ENCODE peak calls at places on chromosome 6, in five cellular contexts. M, B, W, J and C are unnamed samples.
A peak's percentile ranks its signal among the peaks of the same experiment; 100 is the strongest.

GRCh38 chr6:109984410-109984809 is 6.3 kb downstream of the GPR6 start:
- DNase-seq in B (no peak), M (no peak), J (no peak), W (no peak), C (no peak)

GRCh38 chr6:7617954-7618764 is 28.2 kb downstream of the SNRNP48 start:
- DNase-seq in B (peak; percentile 56), J (no peak), W (peak; percentile 9), M (peak; percentile 38), C (no peak)

GRCh38 chr6:134503542-134504281 is 185.8 kb upstream of the SGK1 start:
- DNase-seq in M (no peak), B (no peak), W (peak; percentile 22), J (no peak), C (no peak)

GRCh38 chr6:27275025-27275956 is 27.8 kb downstream of the PRSS16 start:
- DNase-seq in B (no peak), M (no peak), J (no peak), W (no peak), C (no peak)

GRCh38 chr6:3383525-3383924 is 73.3 kb downstream of the SLC22A23 start:
- DNase-seq in M (no peak), B (no peak), W (peak; percentile 92), J (no peak), C (no peak)

GRCh38 chr6:96792791-96793190 is 44.5 kb downstream of the GPR63 start:
- DNase-seq in J (no peak), W (peak; percentile 2), M (no peak), B (no peak), C (no peak)

GRCh38 chr6:4401408-4402367 is 266.3 kb upstream of the ECI2 start:
- DNase-seq in J (peak; percentile 72), B (no peak), W (no peak), M (peak; percentile 49), C (no peak)

GRCh38 chr6:43714311-43715055 is 26.9 kb upstream of the MRPS18A start:
- DNase-seq in B (no peak), W (no peak), M (peak; percentile 69), J (peak; percentile 79), C (no peak)

GRCh38 chr6:112929661-112930060 is 582.5 kb downstream of the RFPL4B start:
- DNase-seq in B (no peak), W (no peak), J (no peak), M (no peak), C (no peak)

DNA sequence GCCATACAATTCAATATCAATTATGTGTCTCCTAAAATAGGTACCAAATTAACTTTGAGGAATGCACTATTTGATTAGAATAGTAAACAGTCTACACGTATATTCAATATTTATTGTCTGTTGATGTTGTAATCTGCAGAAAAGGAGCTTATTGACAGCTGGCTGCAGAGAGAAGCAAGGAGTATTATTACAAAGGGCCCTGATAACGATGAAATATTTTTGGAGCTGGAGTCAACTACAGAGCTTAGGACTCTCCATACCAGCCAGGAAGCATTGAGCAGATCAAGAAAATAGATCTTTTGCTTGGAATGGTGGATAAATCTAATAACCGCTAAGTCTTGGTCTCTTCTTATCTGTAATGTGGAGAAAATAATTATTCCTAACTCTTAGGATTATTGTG is 25.5 kb downstream of the ABRACL start:
- DNase-seq in J (no peak), B (no peak), W (no peak), M (no peak), C (no peak)
- H3K4me1 ChIP-seq in J (no peaks in the 10 kb centered on the region), B (no peaks in the 10 kb centered on the region), W (no peaks in the 10 kb centered on the region), M (no peaks in the 10 kb centered on the region), C (peaks cover 2% of the 10 kb centered on the region)

GRCh38 chr6:41430875-41431274 is 95.5 kb downstream of the NCR2 start:
- DNase-seq in W (no peak), M (no peak), J (peak; percentile 68), B (no peak), C (no peak)

GRCh38 chr6:41427642-41428401 is 92.4 kb downstream of the NCR2 start:
- DNase-seq in J (peak; percentile 74), W (peak; percentile 64), B (no peak), M (peak; percentile 60), C (no peak)

GRCh38 chr6:41428402-41428994 is 93.1 kb downstream of the NCR2 start:
- DNase-seq in W (no peak), M (peak; percentile 43), B (no peak), J (no peak), C (no peak)

GRCh38 chr6:41429506-41430504 is 94.4 kb downstream of the NCR2 start:
- DNase-seq in B (no peak), M (no peak), J (no peak), W (no peak), C (no peak)

GRCh38 chr6:41428995-41429417 is 93.6 kb downstream of the NCR2 start:
- DNase-seq in J (peak; percentile 69), W (no peak), B (no peak), M (peak; percentile 61), C (no peak)
- H3K27me3 ChIP-seq in J (no peaks in the 10 kb centered on the region), W (no peaks in the 10 kb centered on the region), B (no peaks in the 10 kb centered on the region), M (peaks cover 3% of the 10 kb centered on the region), C (no peaks in the 10 kb centered on the region)

GRCh38 chr6:10272591-10272990 is 142.3 kb downstream of the TFAP2A start:
- DNase-seq in J (no peak), B (no peak), W (no peak), M (no peak), C (no peak)
- H3K4me1 ChIP-seq in J (no peaks in the 10 kb centered on the region), B (no peaks in the 10 kb centered on the region), W (no peaks in the 10 kb centered on the region), M (no peaks in the 10 kb centered on the region), C (no peaks in the 10 kb centered on the region)

GRCh38 chr6:35231563-35231962 is 17.8 kb downstream of the SCUBE3 start:
- DNase-seq in J (no peak), W (no peak), M (no peak), B (no peak), C (no peak)
- H3K27me3 ChIP-seq in J (no peaks in the 10 kb centered on the region), W (no peaks in the 10 kb centered on the region), M (no peaks in the 10 kb centered on the region), B (no peaks in the 10 kb centered on the region), C (no peaks in the 10 kb centered on the region)

DNA sequence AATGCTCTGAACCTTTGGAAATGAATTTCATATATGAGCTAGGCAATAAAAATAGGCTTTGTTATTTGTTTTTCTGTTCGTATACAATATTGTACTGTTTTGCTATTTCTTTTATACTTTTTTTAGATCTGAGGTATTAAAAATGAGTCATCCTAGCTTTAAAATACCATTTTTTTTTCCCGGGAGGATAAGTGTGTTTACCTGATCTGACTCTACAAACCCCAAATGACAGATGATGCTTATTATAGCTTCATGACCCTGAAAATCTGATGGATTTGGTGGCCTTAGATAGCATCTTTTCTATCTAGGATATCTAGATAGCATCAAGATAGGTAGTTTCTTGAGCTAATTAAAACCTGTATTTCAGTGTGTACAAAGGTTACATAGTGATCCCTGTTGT is 206.4 kb downstream of the DTNBP1 start:
- DNase-seq in J (no peak), W (no peak), B (no peak), M (no peak), C (no peak)
- H3K4me1 ChIP-seq in J (peaks cover 61% of the 10 kb centered on the region), W (peaks cover 2% of the 10 kb centered on the region), B (no peaks in the 10 kb centered on the region), M (peaks cover 14% of the 10 kb centered on the region), C (peaks cover 15% of the 10 kb centered on the region)

GRCh38 chr6:125749864-125750691 is 646 bp downstream of the HEY2 start:
- DNase-seq in W (peak; percentile 21), B (no peak), J (peak; percentile 63), M (peak; percentile 64), C (no peak)

GRCh38 chr6:125753218-125753936 is 3.9 kb downstream of the HEY2 start:
- DNase-seq in M (no peak), J (no peak), B (no peak), W (peak; percentile 15), C (no peak)

GRCh38 chr6:125750692-125751333 is 1.4 kb downstream of the HEY2 start:
- DNase-seq in M (no peak), B (no peak), J (no peak), W (no peak), C (no peak)

GRCh38 chr6:125752773-125753172 is 3.3 kb downstream of the HEY2 start:
- DNase-seq in W (no peak), J (no peak), B (no peak), M (no peak), C (no peak)

GRCh38 chr6:125751334-125751916 is 2.0 kb downstream of the HEY2 start:
- DNase-seq in M (no peak), W (no peak), J (no peak), B (no peak), C (no peak)
- H3K27me3 ChIP-seq in M (no peaks in the 10 kb centered on the region), W (no peaks in the 10 kb centered on the region), J (no peaks in the 10 kb centered on the region), B (no peaks in the 10 kb centered on the region), C (no peaks in the 10 kb centered on the region)

DNA sequence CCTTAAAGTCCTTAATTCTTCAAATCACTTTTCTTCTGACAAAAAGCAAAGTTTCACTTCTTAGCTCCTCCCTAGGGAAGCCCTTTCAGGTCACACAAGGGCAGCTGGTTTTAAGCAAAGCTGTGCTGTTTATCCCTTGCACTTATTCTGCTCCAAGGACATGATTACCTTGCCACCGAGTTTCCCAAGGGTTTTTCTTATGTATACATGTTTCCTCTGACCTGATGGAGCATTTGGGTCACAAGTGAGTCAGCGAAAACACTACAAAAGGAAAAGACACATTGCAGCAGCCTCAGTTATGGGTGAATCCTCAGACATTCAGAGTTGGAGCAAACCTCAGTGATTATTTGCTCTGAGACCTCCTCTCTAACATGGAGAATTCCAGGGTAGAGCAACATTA is 26.6 kb upstream of the ILRUN start:
- DNase-seq in B (no peak), J (no peak), M (no peak), W (no peak), C (no peak)
- H3K4me1 ChIP-seq in B (no peaks in the 10 kb centered on the region), J (no peaks in the 10 kb centered on the region), M (no peaks in the 10 kb centered on the region), W (no peaks in the 10 kb centered on the region), C (no peaks in the 10 kb centered on the region)

GRCh38 chr6:18533793-18534192 is 146.6 kb downstream of the RNF144B start:
- DNase-seq in M (no peak), J (no peak), B (no peak), W (no peak), C (no peak)
- H3K27me3 ChIP-seq in M (peaks cover 17% of the 10 kb centered on the region), J (peaks cover 2% of the 10 kb centered on the region), B (no peaks in the 10 kb centered on the region), W (no peaks in the 10 kb centered on the region), C (no peaks in the 10 kb centered on the region)

GRCh38 chr6:35149891-35150566 is 8.9 kb upstream of the TCP11 start:
- DNase-seq in J (no peak), M (no peak), W (no peak), B (no peak), C (no peak)
- H3K4me1 ChIP-seq in J (no peaks in the 10 kb centered on the region), M (no peaks in the 10 kb centered on the region), W (no peaks in the 10 kb centered on the region), B (peaks cover 4% of the 10 kb centered on the region), C (peaks cover 56% of the 10 kb centered on the region)

GRCh38 chr6:6002005-6002808 is 4.5 kb downstream of the NRN1 start:
- DNase-seq in J (no peak), W (no peak), B (no peak), M (no peak), C (no peak)

GRCh38 chr6:5999688-6000608 is 6.8 kb downstream of the NRN1 start:
- DNase-seq in J (no peak), W (no peak), M (no peak), B (no peak), C (no peak)

GRCh38 chr6:6002809-6003333 is 3.9 kb downstream of the NRN1 start:
- DNase-seq in M (no peak), B (no peak), W (no peak), J (no peak), C (no peak)

GRCh38 chr6:6003334-6004146 is 3.2 kb downstream of the NRN1 start:
- DNase-seq in B (no peak), J (peak; percentile 57), W (no peak), M (no peak), C (no peak)

DNA sequence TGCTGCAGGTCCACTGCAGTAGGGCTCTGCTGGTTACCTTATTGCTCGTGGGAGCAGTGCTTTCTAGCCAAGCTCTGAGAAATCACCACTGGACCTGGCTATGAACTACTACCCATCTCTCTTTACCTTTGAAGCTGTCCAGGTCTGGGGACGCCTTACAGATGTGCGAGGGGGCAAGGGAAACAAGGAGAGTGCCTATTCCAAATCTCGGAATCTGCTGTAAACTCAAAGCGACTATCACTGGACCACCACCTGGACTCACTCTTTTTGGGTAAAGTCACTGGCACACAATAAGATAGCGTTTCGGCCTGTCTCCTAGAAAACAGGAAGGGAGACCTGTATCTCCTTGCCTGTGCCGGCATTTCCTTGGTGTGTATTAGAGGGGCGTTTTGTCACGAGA is 5.3 kb downstream of the NRN1 start:
- DNase-seq in B (no peak), W (no peak), M (no peak), J (no peak), C (no peak)
- H3K27me3 ChIP-seq in B (peaks cover 58% of the 10 kb centered on the region), W (peaks cover 38% of the 10 kb centered on the region), M (peaks cover 100% of the 10 kb centered on the region), J (no peaks in the 10 kb centered on the region), C (peaks cover 58% of the 10 kb centered on the region)